ENCODE peak calls at places on chromosomes 2 and 18, in seven cellular contexts. Q, C, H, R, T, D and U are unnamed samples.

GRCh38 chr2:174981336-174981735 is 23.8 kb downstream of the CHN1 start:
- DNase-seq in Q (no peak), C (no peak), H (no peak), R (no peak), T (no peak), D (no peak), U (no peak)

GRCh38 chr2:199379251-199379650 is 78.5 kb downstream of the SATB2 start:
- DNase-seq in Q (no peak), C (peak; percentile 75), H (no peak), R (no peak), T (peak; percentile 64), D (no peak), U (no peak)

GRCh38 chr2:28991021-28991420 is 9.9 kb downstream of the TOGARAM2 start:
- DNase-seq in Q (no peak), C (peak; percentile 78), H (no peak), R (peak; percentile 51), T (peak; percentile 77), D (no peak), U (peak; percentile 36)

GRCh38 chr2:60939622-60940021 is 58.2 kb downstream of the REL start:
- DNase-seq in Q (no peak), C (no peak), H (no peak), R (no peak), T (no peak), D (no peak), U (no peak)

GRCh38 chr2:5690718-5691658 is 1.2 kb upstream of the SOX11 start:
- DNase-seq in Q (peak; percentile 80), C (peak; percentile 66), H (no peak), R (no peak), T (peak; percentile 63), D (peak; percentile 91), U (no peak)

GRCh38 chr2:145845207-145845894 is 1325.4 kb upstream of the ZEB2 start:
- DNase-seq in Q (no peak), C (peak; percentile 4), H (no peak), R (no peak), T (peak; percentile 70), D (no peak), U (no peak)

GRCh38 chr2:129329574-129329973 is 649.9 kb upstream of the RAB6C start:
- DNase-seq in Q (no peak), C (no peak), H (no peak), R (no peak), T (no peak), D (no peak), U (no peak)

GRCh38 chr2:173191601-173192000 is 116.0 kb downstream of the MAP3K20 start:
- DNase-seq in Q (peak; percentile 81), C (peak; percentile 55), H (no peak), R (no peak), T (no peak), D (no peak), U (no peak)

GRCh38 chr18:23591011-23591410 is 4.7 kb upstream of the NPC1 start:
- DNase-seq in Q (no peak), C (peak; percentile 24), H (no peak), R (no peak), T (peak; percentile 29), D (no peak), U (no peak)

GRCh38 chr2:101864426-101864825 is 127.3 kb upstream of the IL1R2 start:
- DNase-seq in Q (no peak), C (no peak), H (no peak), R (no peak), T (no peak), D (no peak), U (no peak)

GRCh38 chr2:236273126-236273525 is 8.9 kb upstream of the ASB18 start:
- DNase-seq in Q (no peak), C (no peak), H (no peak), R (no peak), T (no peak), D (no peak), U (no peak)

GRCh38 chr18:63198098-63198760 is 121.3 kb downstream of the BCL2 start:
- DNase-seq in Q (no peak), C (no peak), H (no peak), R (no peak), T (no peak), D (no peak), U (no peak)

GRCh38 chr18:63197246-63197791 is 122.2 kb downstream of the BCL2 start:
- DNase-seq in Q (no peak), C (no peak), H (no peak), R (no peak), T (no peak), D (no peak), U (no peak)

GRCh38 chr18:63199743-63200241 is 119.8 kb downstream of the BCL2 start:
- DNase-seq in Q (no peak), C (no peak), H (no peak), R (no peak), T (no peak), D (no peak), U (no peak)

GRCh38 chr18:63195410-63196159 is 124.0 kb downstream of the BCL2 start:
- DNase-seq in Q (no peak), C (no peak), H (no peak), R (no peak), T (no peak), D (no peak), U (no peak)

DNA sequence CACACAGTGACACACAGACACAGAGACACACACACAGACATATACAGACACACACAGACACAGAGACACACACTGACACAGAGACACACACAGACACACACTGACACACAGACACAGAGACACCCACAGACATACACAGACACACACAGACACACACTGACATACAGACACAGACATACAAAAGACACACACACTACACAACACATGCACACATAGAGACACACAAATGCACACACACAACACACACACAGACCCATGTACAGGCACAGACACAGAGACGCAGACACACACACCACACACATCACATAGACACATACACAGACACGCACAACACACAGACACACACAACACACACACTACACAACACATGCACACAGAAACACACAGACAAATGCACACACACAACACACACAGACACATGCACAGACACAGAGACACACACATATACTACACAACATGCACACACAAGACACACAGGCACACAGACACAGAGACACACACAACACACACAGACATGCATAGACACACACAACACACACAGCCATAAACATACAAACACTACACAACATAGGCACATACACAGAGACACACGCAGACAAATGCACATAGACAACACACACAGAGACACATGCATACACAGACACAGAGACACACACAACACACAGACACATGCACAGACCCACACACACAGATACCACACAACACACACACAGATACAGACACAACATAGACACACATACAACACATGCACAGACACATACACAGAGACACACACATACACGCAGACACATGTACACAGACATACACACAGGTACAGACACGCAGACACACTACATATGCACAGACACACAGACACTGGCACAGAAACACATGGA is 120.5 kb downstream of the BCL2 start:
- DNase-seq in Q (no peak), C (no peak), H (no peak), R (no peak), T (no peak), D (no peak), U (no peak)
- TF ChIP-seq CTCF in Q (no peak), C (no peak), H (no peak), R (no peak), T (no peak), D (no peak), U (no peak)

GRCh38 chr2:86066007-86066578 is 39.6 kb downstream of the POLR1A start:
- DNase-seq in Q (no peak), C (no peak), H (no peak), R (no peak), T (no peak), D (no peak), U (no peak)
- H3K36me3 ChIP-seq in Q (peaks cover 49% of the 10 kb centered on the region), C (peaks cover 30% of the 10 kb centered on the region), H (peaks cover 79% of the 10 kb centered on the region), R (peaks cover 28% of the 10 kb centered on the region), T (peaks cover 18% of the 10 kb centered on the region), D (peaks cover 40% of the 10 kb centered on the region), U (peaks cover 81% of the 10 kb centered on the region)

DNA sequence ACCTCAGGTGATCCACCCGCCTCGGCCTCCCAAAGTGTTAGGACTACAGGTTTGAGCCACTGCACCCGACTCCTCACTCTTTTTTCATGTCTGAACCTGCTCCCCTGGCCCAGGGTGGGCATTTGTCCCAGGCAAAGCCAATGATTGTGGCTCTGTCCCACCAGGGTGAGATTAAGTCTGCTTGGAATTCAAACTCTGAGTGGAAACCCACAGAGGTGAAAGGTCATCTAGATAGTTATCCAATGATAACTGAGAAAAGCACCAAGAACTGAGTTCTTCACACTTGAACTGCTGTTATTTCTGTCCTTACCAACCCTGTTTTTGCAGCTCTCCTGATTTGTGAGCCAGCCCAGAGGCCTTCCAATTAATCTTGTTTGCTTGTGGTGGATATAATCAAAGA is 62.4 kb upstream of the ACVR1 start:
- DNase-seq in Q (no peak), C (no peak), H (no peak), R (no peak), T (peak; percentile 6), D (peak; percentile 14), U (no peak)
- TF ChIP-seq CTCF in Q (no peak), C (no peak), H (no peak), R (no peak), T (no peak), D (no peak), U (no peak)

GRCh38 chr18:79985172-79985571 is 3.2 kb downstream of the TXNL4A start:
- DNase-seq in Q (no peak), C (no peak), H (no peak), R (no peak), T (no peak), D (no peak), U (no peak)

GRCh38 chr18:79983793-79984192 is 4.6 kb downstream of the TXNL4A start:
- DNase-seq in Q (no peak), C (no peak), H (no peak), R (no peak), T (no peak), D (no peak), U (no peak)

GRCh38 chr18:79980585-79980984 is 7.8 kb downstream of the TXNL4A start:
- DNase-seq in Q (no peak), C (no peak), H (no peak), R (no peak), T (no peak), D (no peak), U (no peak)

GRCh38 chr18:79983253-79983652 is 5.1 kb downstream of the TXNL4A start:
- DNase-seq in Q (no peak), C (no peak), H (no peak), R (no peak), T (no peak), D (no peak), U (no peak)

DNA sequence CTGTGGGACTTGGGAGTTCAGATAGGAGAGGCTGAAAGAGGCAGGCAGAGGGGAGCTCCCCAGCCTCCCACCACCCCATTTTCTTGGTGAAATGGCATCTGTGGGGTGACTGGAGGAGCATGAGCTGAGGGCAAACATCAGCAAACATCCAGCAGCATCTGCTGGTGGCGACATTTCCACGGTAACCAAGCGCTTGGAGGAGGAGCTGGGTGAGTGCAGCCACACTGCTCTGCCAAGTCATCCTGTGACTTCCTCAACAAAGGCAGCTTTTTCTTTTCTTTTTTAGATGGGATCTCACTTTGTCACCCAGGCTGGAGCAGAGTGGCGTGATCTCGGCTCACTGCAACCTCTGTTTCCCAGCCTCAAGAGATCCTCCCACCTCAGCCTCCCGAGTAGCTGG is 5.6 kb downstream of the TXNL4A start:
- DNase-seq in Q (no peak), C (peak; percentile 55), H (no peak), R (no peak), T (peak; percentile 30), D (no peak), U (no peak)
- H3K36me3 ChIP-seq in Q (peaks cover 8% of the 10 kb centered on the region), C (peaks cover 18% of the 10 kb centered on the region), H (peaks cover 22% of the 10 kb centered on the region), R (no peaks in the 10 kb centered on the region), T (peaks cover 5% of the 10 kb centered on the region), D (no peaks in the 10 kb centered on the region), U (peaks cover 31% of the 10 kb centered on the region)